ENCODE peak calls at places on chromosome 17, in eight cellular contexts. S is heart right ventricle, E is left ventricle myocardium inferior, L is HCT116, Y is colonic mucosa, Z is MM.1S, H is stomach, N is upper lobe of right lung. O is an unnamed sample.
A peak's percentile ranks its signal among the peaks of the same experiment; 100 is the strongest.

GRCh38 chr17:9646556-9646905 is 1.2 kb downstream of the USP43 start:
- DNase-seq in S (no peak), E (no peak), L (no peak), Y (no peak), Z (no peak), H (no peak), N (no peak), O (peak; percentile 45)

GRCh38 chr17:76545918-76546555 is 6.2 kb downstream of the PRCD start:
- DNase-seq in S (no peak), E (peak; percentile 14), L (no peak), Y (no peak), Z (no peak), H (no peak), N (no peak), O (no peak)

GRCh38 chr17:32258383-32259121 is 7.1 kb upstream of the RHBDL3 start:
- DNase-seq in S (no peak), E (no peak), L (no peak), Y (no peak), Z (no peak), H (no peak), N (no peak), O (no peak)

GRCh38 chr17:51668155-51668962 is 408.0 kb downstream of the UTP18 start:
- DNase-seq in S (no peak), E (no peak), L (no peak), Y (no peak), Z (peak; percentile 83), H (no peak), N (no peak), O (no peak)

GRCh38 chr17:75308732-75309629 is 19.7 kb upstream of the SLC25A19 start:
- DNase-seq in S (no peak), E (peak; percentile 15), L (no peak), Y (peak; percentile 85), Z (no peak), H (peak; percentile 67), N (no peak), O (no peak)

GRCh38 chr17:77394540-77395295 is 253.9 kb downstream of the SEC14L1 start:
- DNase-seq in S (no peak), E (no peak), L (peak; percentile 19), Y (peak; percentile 60), Z (no peak), H (peak; percentile 85), N (no peak), O (no peak)

GRCh38 chr17:71224824-71225575 is 895.8 kb upstream of the SOX9 start:
- DNase-seq in S (no peak), E (no peak), L (no peak), Y (peak; percentile 19), Z (no peak), H (no peak), N (no peak), O (no peak)

GRCh38 chr17:49952209-49952911 is 16.6 kb upstream of the DLX4 start:
- DNase-seq in S (peak; percentile 67), E (peak; percentile 69), L (peak; percentile 76), Y (peak; percentile 85), Z (peak; percentile 71), H (peak; percentile 88), N (peak; percentile 93), O (peak; percentile 33)

GRCh38 chr17:50627782-50628601 is 6.7 kb upstream of the ABCC3 start:
- DNase-seq in S (no peak), E (no peak), L (no peak), Y (peak; percentile 82), Z (peak; percentile 48), H (peak; percentile 42), N (no peak), O (no peak)

GRCh38 chr17:76932402-76933333 is 64.5 kb downstream of the MGAT5B start:
- DNase-seq in S (no peak), E (no peak), L (no peak), Y (no peak), Z (no peak), H (no peak), N (no peak), O (no peak)

GRCh38 chr17:4559851-4560820 is at the start of gene GGT6:
- DNase-seq in S (no peak), E (no peak), L (no peak), Y (peak; percentile 94), Z (no peak), H (peak; percentile 93), N (peak; percentile 87), O (no peak)

GRCh38 chr17:48596000-48596734 is 2.6 kb upstream of the HOXB5 start:
- DNase-seq in S (no peak), E (no peak), L (no peak), Y (no peak), Z (no peak), H (no peak), N (no peak), O (no peak)
- TF ChIP-seq CTCF in S (no peak), E (no peak), L (no peak), Y (no peak), Z (no peak), H (no peak), N (no peak), O (no peak)

GRCh38 chr17:69050999-69051775 is 9.5 kb downstream of the ABCA9 start:
- DNase-seq in S (no peak), E (no peak), L (no peak), Y (no peak), Z (no peak), H (no peak), N (no peak), O (no peak)
- H3K27ac ChIP-seq in S (peak overlapping the region; percentile 42), E (peak overlapping the region; percentile 45), L (no peak overlapping the region), Y (no peak overlapping the region), Z (no peak overlapping the region), H (no peak overlapping the region), N (no peak overlapping the region), O (no peak overlapping the region)

GRCh38 chr17:21043296-21044232 is 753 bp upstream of the USP22 start:
- DNase-seq in S (peak; percentile 99), E (peak; percentile 99), L (peak; percentile 95), Y (peak; percentile 98), Z (peak; percentile 98), H (peak; percentile 98), N (peak; percentile 99), O (peak; percentile 92)

GRCh38 chr17:21044971-21045370 is 2.2 kb upstream of the USP22 start:
- DNase-seq in S (no peak), E (no peak), L (no peak), Y (no peak), Z (no peak), H (no peak), N (no peak), O (no peak)

GRCh38 chr17:21039839-21040575 is 2.8 kb downstream of the USP22 start:
- DNase-seq in S (no peak), E (no peak), L (peak; percentile 53), Y (peak; percentile 31), Z (peak; percentile 55), H (no peak), N (no peak), O (peak; percentile 71)

GRCh38 chr17:21042434-21043295 is at the start of gene USP22:
- DNase-seq in S (no peak), E (no peak), L (no peak), Y (peak; percentile 40), Z (no peak), H (peak; percentile 31), N (no peak), O (no peak)

DNA sequence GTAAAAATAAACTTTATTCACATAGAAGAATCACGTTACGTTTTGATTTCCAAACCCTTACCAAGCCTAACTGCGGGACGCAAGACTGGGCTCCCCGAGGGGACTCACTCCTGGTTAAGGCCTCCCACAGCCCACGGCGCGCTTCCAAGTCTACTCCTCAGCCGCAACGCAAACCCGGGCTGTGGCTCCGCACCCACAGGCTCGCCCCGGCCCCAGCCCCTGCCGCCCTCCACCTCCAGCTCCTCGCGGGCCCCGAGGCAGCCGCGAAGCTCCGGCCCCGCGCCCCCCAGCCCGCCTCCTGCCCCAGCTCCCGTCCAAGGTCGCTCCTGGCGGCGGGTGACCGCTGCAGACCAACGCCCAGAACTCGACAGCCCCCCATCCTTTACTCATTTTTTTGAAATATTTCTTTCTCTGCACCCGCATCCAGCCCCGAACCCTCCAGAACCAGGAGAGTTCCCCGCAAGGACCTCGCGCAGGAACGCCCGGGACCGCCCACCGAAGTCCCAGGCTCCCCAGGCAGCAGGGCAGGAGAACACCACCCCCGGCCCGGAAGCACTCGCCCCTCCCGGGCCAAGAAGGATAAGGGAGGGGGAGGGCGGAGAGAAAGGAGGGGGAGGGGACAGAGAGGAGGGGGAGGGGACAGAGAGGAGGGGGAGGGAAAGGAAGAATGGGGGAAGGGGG is 918 bp downstream of the USP22 start:
- DNase-seq in S (peak; percentile 91), E (peak; percentile 90), L (peak; percentile 48), Y (peak; percentile 89), Z (peak; percentile 75), H (peak; percentile 80), N (peak; percentile 93), O (peak; percentile 56)
- H3K4me1 ChIP-seq in S (peaks cover 51% of the 10 kb centered on the region), E (peaks cover 66% of the 10 kb centered on the region), L (peaks cover 28% of the 10 kb centered on the region), Y (peaks cover 7% of the 10 kb centered on the region), Z (peaks cover 26% of the 10 kb centered on the region), H (peaks cover 57% of the 10 kb centered on the region), N (peaks cover 37% of the 10 kb centered on the region), O (peaks cover 28% of the 10 kb centered on the region)

GRCh38 chr17:19317359-19318095 is 45.0 kb downstream of the B9D1 start:
- DNase-seq in S (peak; percentile 89), E (peak; percentile 85), L (peak; percentile 57), Y (peak; percentile 82), Z (peak; percentile 95), H (peak; percentile 36), N (peak; percentile 64), O (no peak)
- TF ChIP-seq CTCF in S (peak; percentile 31), E (peak; percentile 52), L (peak; percentile 46), Y (peak; percentile 28), Z (peak; percentile 66), H (no peak), N (peak; percentile 21), O (peak; percentile 47)

GRCh38 chr17:29150191-29150590 is 30.0 kb downstream of the MYO18A start:
- DNase-seq in S (no peak), E (no peak), L (no peak), Y (no peak), Z (no peak), H (no peak), N (no peak), O (peak; percentile 65)

GRCh38 chr17:29147682-29148081 is 32.5 kb downstream of the MYO18A start:
- DNase-seq in S (no peak), E (no peak), L (no peak), Y (no peak), Z (no peak), H (no peak), N (no peak), O (no peak)

GRCh38 chr17:29149431-29150064 is 30.6 kb downstream of the MYO18A start:
- DNase-seq in S (no peak), E (no peak), L (no peak), Y (peak; percentile 48), Z (no peak), H (no peak), N (no peak), O (peak; percentile 84)

GRCh38 chr17:29148257-29148789 is 31.9 kb downstream of the MYO18A start:
- DNase-seq in S (no peak), E (no peak), L (no peak), Y (no peak), Z (peak; percentile 24), H (no peak), N (peak; percentile 83), O (no peak)

DNA sequence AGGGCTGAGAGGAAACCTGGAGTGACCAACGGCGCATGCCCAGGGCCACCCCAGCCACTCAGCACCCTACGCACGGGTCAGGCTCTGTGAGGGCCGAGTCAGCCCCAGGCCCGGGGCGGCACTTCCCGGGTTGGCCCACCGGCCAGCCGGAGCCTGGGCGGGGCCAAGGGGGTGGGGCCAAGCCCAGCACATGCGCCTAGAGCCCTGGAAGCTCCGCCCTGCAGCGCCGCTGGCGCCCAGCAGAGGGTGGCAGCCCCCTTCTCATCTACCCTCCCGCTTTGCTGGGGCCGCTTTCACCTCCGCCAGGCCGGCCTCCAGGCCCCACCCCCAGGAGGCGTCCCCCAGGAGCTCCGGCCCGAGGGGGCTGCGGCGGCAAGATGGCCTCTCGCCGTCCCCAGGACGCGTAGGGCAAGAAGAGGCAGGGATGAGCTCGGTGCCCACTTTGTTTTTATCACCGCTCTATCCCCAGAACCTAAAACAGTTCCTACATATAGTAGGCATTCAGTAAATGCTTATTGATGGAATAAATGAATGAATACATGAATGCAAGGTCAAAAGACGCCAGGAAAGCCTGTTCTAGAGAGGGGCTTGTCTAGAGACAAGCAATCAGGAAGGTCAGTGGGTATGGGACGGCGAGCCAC is 31.3 kb downstream of the MYO18A start:
- DNase-seq in S (peak; percentile 93), E (peak; percentile 95), L (peak; percentile 85), Y (peak; percentile 96), Z (peak; percentile 92), H (peak; percentile 95), N (peak; percentile 98), O (peak; percentile 85)
- H3K27ac ChIP-seq in S (peak overlapping the region; percentile 82), E (peak overlapping the region; percentile 81), L (peak overlapping the region; percentile 81), Y (peak overlapping the region; percentile 69), Z (peak overlapping the region; percentile 56), H (peak overlapping the region; percentile 78), N (peak overlapping the region; percentile 88), O (peak overlapping the region; percentile 54)